ENCODE peak calls at places on chromosomes 5 and 9, in eight cellular contexts. One of them, this sample, is unnamed.

GRCh38 chr5:176637556-176637955 is 7.1 kb downstream of the EIF4E1B start:
- DNase-seq in stimulated activated CD8-positive, alpha-beta memory T cell treated with anti-CD3 and anti-CD28 coated beads, Interleukin-2, amount 100 ng/mL, for 1 hour: no peak
- DNase-seq in fibroblast of lung: no peak
- DNase-seq in amniotic stem cell: no peak
- DNase-seq in RWPE1: no peak
- DNase-seq in ELR: no peak
- DNase-seq in H4: no peak
- DNase-seq in activated CD4-positive, alpha-beta T cell treated with anti-CD3 and anti-CD28 coated beads for 36 hours: no peak
- DNase-seq in this sample: no peak

GRCh38 chr5:15693036-15693728 is 193.2 kb downstream of the FBXL7 start:
- DNase-seq in stimulated activated CD8-positive, alpha-beta memory T cell treated with anti-CD3 and anti-CD28 coated beads, Interleukin-2, amount 100 ng/mL, for 1 hour: no peak
- DNase-seq in fibroblast of lung: no peak
- DNase-seq in amniotic stem cell: no peak
- DNase-seq in RWPE1: no peak
- DNase-seq in ELR: no peak
- DNase-seq in H4: no peak
- DNase-seq in activated CD4-positive, alpha-beta T cell treated with anti-CD3 and anti-CD28 coated beads for 36 hours: no peak
- DNase-seq in this sample: no peak

GRCh38 chr5:175501759-175502158 is 23.4 kb downstream of the SFXN1 start:
- DNase-seq in stimulated activated CD8-positive, alpha-beta memory T cell treated with anti-CD3 and anti-CD28 coated beads, Interleukin-2, amount 100 ng/mL, for 1 hour: no peak
- DNase-seq in fibroblast of lung: no peak
- DNase-seq in amniotic stem cell: no peak
- DNase-seq in RWPE1: no peak
- DNase-seq in ELR: no peak
- DNase-seq in H4: no peak
- DNase-seq in activated CD4-positive, alpha-beta T cell treated with anti-CD3 and anti-CD28 coated beads for 36 hours: no peak
- DNase-seq in this sample: no peak

GRCh38 chr5:116830079-116830478 is 255.5 kb upstream of the SEMA6A start:
- DNase-seq in stimulated activated CD8-positive, alpha-beta memory T cell treated with anti-CD3 and anti-CD28 coated beads, Interleukin-2, amount 100 ng/mL, for 1 hour: no peak
- DNase-seq in fibroblast of lung: no peak
- DNase-seq in amniotic stem cell: no peak
- DNase-seq in RWPE1: no peak
- DNase-seq in ELR: no peak
- DNase-seq in H4: no peak
- DNase-seq in activated CD4-positive, alpha-beta T cell treated with anti-CD3 and anti-CD28 coated beads for 36 hours: no peak
- DNase-seq in this sample: no peak

GRCh38 chr9:3794005-3794404 is 268.2 kb upstream of the RFX3 start:
- DNase-seq in stimulated activated CD8-positive, alpha-beta memory T cell treated with anti-CD3 and anti-CD28 coated beads, Interleukin-2, amount 100 ng/mL, for 1 hour: no peak
- DNase-seq in fibroblast of lung: peak
- DNase-seq in amniotic stem cell: no peak
- DNase-seq in RWPE1: no peak
- DNase-seq in ELR: no peak
- DNase-seq in H4: no peak
- DNase-seq in activated CD4-positive, alpha-beta T cell treated with anti-CD3 and anti-CD28 coated beads for 36 hours: no peak
- DNase-seq in this sample: peak

GRCh38 chr9:80158150-80158549 is 586.4 kb downstream of the TLE4 start:
- DNase-seq in stimulated activated CD8-positive, alpha-beta memory T cell treated with anti-CD3 and anti-CD28 coated beads, Interleukin-2, amount 100 ng/mL, for 1 hour: no peak
- DNase-seq in fibroblast of lung: no peak
- DNase-seq in amniotic stem cell: no peak
- DNase-seq in RWPE1: no peak
- DNase-seq in ELR: no peak
- DNase-seq in H4: no peak
- DNase-seq in activated CD4-positive, alpha-beta T cell treated with anti-CD3 and anti-CD28 coated beads for 36 hours: no peak
- DNase-seq in this sample: no peak

GRCh38 chr5:154523704-154524103 is 45.7 kb upstream of the HAND1 start:
- DNase-seq in stimulated activated CD8-positive, alpha-beta memory T cell treated with anti-CD3 and anti-CD28 coated beads, Interleukin-2, amount 100 ng/mL, for 1 hour: no peak
- DNase-seq in fibroblast of lung: peak
- DNase-seq in amniotic stem cell: no peak
- DNase-seq in RWPE1: peak
- DNase-seq in ELR: no peak
- DNase-seq in H4: peak
- DNase-seq in activated CD4-positive, alpha-beta T cell treated with anti-CD3 and anti-CD28 coated beads for 36 hours: no peak
- DNase-seq in this sample: no peak

GRCh38 chr5:72246239-72246580 is 73.8 kb downstream of the MRPS27 start:
- DNase-seq in stimulated activated CD8-positive, alpha-beta memory T cell treated with anti-CD3 and anti-CD28 coated beads, Interleukin-2, amount 100 ng/mL, for 1 hour: no peak
- DNase-seq in fibroblast of lung: no peak
- DNase-seq in amniotic stem cell: no peak
- DNase-seq in RWPE1: no peak
- DNase-seq in ELR: peak
- DNase-seq in H4: peak
- DNase-seq in activated CD4-positive, alpha-beta T cell treated with anti-CD3 and anti-CD28 coated beads for 36 hours: no peak
- DNase-seq in this sample: no peak

GRCh38 chr9:23842531-23843129 is 16.6 kb upstream of the ELAVL2 start:
- DNase-seq in stimulated activated CD8-positive, alpha-beta memory T cell treated with anti-CD3 and anti-CD28 coated beads, Interleukin-2, amount 100 ng/mL, for 1 hour: no peak
- DNase-seq in fibroblast of lung: no peak
- DNase-seq in amniotic stem cell: no peak
- DNase-seq in RWPE1: no peak
- DNase-seq in ELR: no peak
- DNase-seq in H4: peak
- DNase-seq in activated CD4-positive, alpha-beta T cell treated with anti-CD3 and anti-CD28 coated beads for 36 hours: no peak
- DNase-seq in this sample: peak

GRCh38 chr9:124716795-124717194 is 54.3 kb downstream of the NR6A1 start:
- DNase-seq in stimulated activated CD8-positive, alpha-beta memory T cell treated with anti-CD3 and anti-CD28 coated beads, Interleukin-2, amount 100 ng/mL, for 1 hour: no peak
- DNase-seq in fibroblast of lung: peak
- DNase-seq in amniotic stem cell: no peak
- DNase-seq in RWPE1: peak
- DNase-seq in ELR: peak
- DNase-seq in H4: no peak
- DNase-seq in activated CD4-positive, alpha-beta T cell treated with anti-CD3 and anti-CD28 coated beads for 36 hours: peak
- DNase-seq in this sample: peak

GRCh38 chr9:98210435-98210834 is 18.0 kb upstream of the CORO2A start:
- DNase-seq in stimulated activated CD8-positive, alpha-beta memory T cell treated with anti-CD3 and anti-CD28 coated beads, Interleukin-2, amount 100 ng/mL, for 1 hour: no peak
- DNase-seq in fibroblast of lung: no peak
- DNase-seq in amniotic stem cell: no peak
- DNase-seq in RWPE1: no peak
- DNase-seq in ELR: no peak
- DNase-seq in H4: no peak
- DNase-seq in activated CD4-positive, alpha-beta T cell treated with anti-CD3 and anti-CD28 coated beads for 36 hours: no peak
- DNase-seq in this sample: no peak

GRCh38 chr9:87854563-87854962 is 28.1 kb upstream of the SPATA31E1 start:
- DNase-seq in stimulated activated CD8-positive, alpha-beta memory T cell treated with anti-CD3 and anti-CD28 coated beads, Interleukin-2, amount 100 ng/mL, for 1 hour: no peak
- DNase-seq in fibroblast of lung: no peak
- DNase-seq in amniotic stem cell: no peak
- DNase-seq in RWPE1: no peak
- DNase-seq in ELR: no peak
- DNase-seq in H4: no peak
- DNase-seq in activated CD4-positive, alpha-beta T cell treated with anti-CD3 and anti-CD28 coated beads for 36 hours: no peak
- DNase-seq in this sample: no peak

GRCh38 chr5:172303090-172303995 is 19.8 kb upstream of the UBTD2 start:
- DNase-seq in stimulated activated CD8-positive, alpha-beta memory T cell treated with anti-CD3 and anti-CD28 coated beads, Interleukin-2, amount 100 ng/mL, for 1 hour: no peak
- DNase-seq in fibroblast of lung: peak
- DNase-seq in amniotic stem cell: no peak
- DNase-seq in RWPE1: peak
- DNase-seq in ELR: peak
- DNase-seq in H4: no peak
- DNase-seq in activated CD4-positive, alpha-beta T cell treated with anti-CD3 and anti-CD28 coated beads for 36 hours: no peak
- DNase-seq in this sample: peak

GRCh38 chr5:398475-399295 is 44.3 kb upstream of the EXOC3 start:
- DNase-seq in stimulated activated CD8-positive, alpha-beta memory T cell treated with anti-CD3 and anti-CD28 coated beads, Interleukin-2, amount 100 ng/mL, for 1 hour: no peak
- DNase-seq in fibroblast of lung: no peak
- DNase-seq in amniotic stem cell: no peak
- DNase-seq in RWPE1: no peak
- DNase-seq in ELR: no peak
- DNase-seq in H4: no peak
- DNase-seq in activated CD4-positive, alpha-beta T cell treated with anti-CD3 and anti-CD28 coated beads for 36 hours: peak
- DNase-seq in this sample: no peak

GRCh38 chr9:131469951-131470350 is 32.8 kb upstream of the POMT1 start:
- DNase-seq in stimulated activated CD8-positive, alpha-beta memory T cell treated with anti-CD3 and anti-CD28 coated beads, Interleukin-2, amount 100 ng/mL, for 1 hour: no peak
- DNase-seq in fibroblast of lung: no peak
- DNase-seq in amniotic stem cell: no peak
- DNase-seq in RWPE1: no peak
- DNase-seq in ELR: no peak
- DNase-seq in H4: no peak
- DNase-seq in activated CD4-positive, alpha-beta T cell treated with anti-CD3 and anti-CD28 coated beads for 36 hours: no peak
- DNase-seq in this sample: no peak

GRCh38 chr9:97307091-97307490 is 368 bp upstream of the CCDC180 start:
- DNase-seq in stimulated activated CD8-positive, alpha-beta memory T cell treated with anti-CD3 and anti-CD28 coated beads, Interleukin-2, amount 100 ng/mL, for 1 hour: no peak
- DNase-seq in fibroblast of lung: peak
- DNase-seq in amniotic stem cell: no peak
- DNase-seq in RWPE1: peak
- DNase-seq in ELR: peak
- DNase-seq in H4: no peak
- DNase-seq in activated CD4-positive, alpha-beta T cell treated with anti-CD3 and anti-CD28 coated beads for 36 hours: peak
- DNase-seq in this sample: no peak

GRCh38 chr9:91485006-91485405 is 61.4 kb upstream of the NFIL3 start:
- DNase-seq in stimulated activated CD8-positive, alpha-beta memory T cell treated with anti-CD3 and anti-CD28 coated beads, Interleukin-2, amount 100 ng/mL, for 1 hour: no peak
- DNase-seq in fibroblast of lung: no peak
- DNase-seq in amniotic stem cell: no peak
- DNase-seq in RWPE1: no peak
- DNase-seq in ELR: no peak
- DNase-seq in H4: no peak
- DNase-seq in activated CD4-positive, alpha-beta T cell treated with anti-CD3 and anti-CD28 coated beads for 36 hours: no peak
- DNase-seq in this sample: no peak

GRCh38 chr9:14560194-14560593 is 133.0 kb downstream of the ZDHHC21 start:
- DNase-seq in stimulated activated CD8-positive, alpha-beta memory T cell treated with anti-CD3 and anti-CD28 coated beads, Interleukin-2, amount 100 ng/mL, for 1 hour: no peak
- DNase-seq in fibroblast of lung: no peak
- DNase-seq in amniotic stem cell: no peak
- DNase-seq in RWPE1: no peak
- DNase-seq in ELR: no peak
- DNase-seq in H4: no peak
- DNase-seq in activated CD4-positive, alpha-beta T cell treated with anti-CD3 and anti-CD28 coated beads for 36 hours: peak
- DNase-seq in this sample: no peak

GRCh38 chr9:34442770-34443169 is 15.6 kb downstream of the FAM219A start:
- DNase-seq in stimulated activated CD8-positive, alpha-beta memory T cell treated with anti-CD3 and anti-CD28 coated beads, Interleukin-2, amount 100 ng/mL, for 1 hour: no peak
- DNase-seq in fibroblast of lung: no peak
- DNase-seq in amniotic stem cell: no peak
- DNase-seq in RWPE1: no peak
- DNase-seq in ELR: no peak
- DNase-seq in H4: no peak
- DNase-seq in activated CD4-positive, alpha-beta T cell treated with anti-CD3 and anti-CD28 coated beads for 36 hours: no peak
- DNase-seq in this sample: no peak

GRCh38 chr5:93606384-93606752 is 23.3 kb downstream of the NR2F1 start:
- DNase-seq in stimulated activated CD8-positive, alpha-beta memory T cell treated with anti-CD3 and anti-CD28 coated beads, Interleukin-2, amount 100 ng/mL, for 1 hour: no peak
- DNase-seq in fibroblast of lung: no peak
- DNase-seq in amniotic stem cell: no peak
- DNase-seq in RWPE1: no peak
- DNase-seq in ELR: no peak
- DNase-seq in H4: no peak
- DNase-seq in activated CD4-positive, alpha-beta T cell treated with anti-CD3 and anti-CD28 coated beads for 36 hours: no peak
- DNase-seq in this sample: no peak

GRCh38 chr9:131727184-131727785 is 12.6 kb downstream of the RAPGEF1 start:
- DNase-seq in stimulated activated CD8-positive, alpha-beta memory T cell treated with anti-CD3 and anti-CD28 coated beads, Interleukin-2, amount 100 ng/mL, for 1 hour: no peak
- DNase-seq in fibroblast of lung: peak
- DNase-seq in amniotic stem cell: no peak
- DNase-seq in RWPE1: peak
- DNase-seq in ELR: peak
- DNase-seq in H4: no peak
- DNase-seq in activated CD4-positive, alpha-beta T cell treated with anti-CD3 and anti-CD28 coated beads for 36 hours: peak
- DNase-seq in this sample: no peak

GRCh38 chr5:32708949-32709348 is 2.2 kb upstream of the NPR3 start:
- DNase-seq in stimulated activated CD8-positive, alpha-beta memory T cell treated with anti-CD3 and anti-CD28 coated beads, Interleukin-2, amount 100 ng/mL, for 1 hour: no peak
- DNase-seq in fibroblast of lung: no peak
- DNase-seq in amniotic stem cell: no peak
- DNase-seq in RWPE1: no peak
- DNase-seq in ELR: no peak
- DNase-seq in H4: no peak
- DNase-seq in activated CD4-positive, alpha-beta T cell treated with anti-CD3 and anti-CD28 coated beads for 36 hours: peak
- DNase-seq in this sample: no peak

GRCh38 chr5:134127376-134127861 is 12.9 kb downstream of the TCF7 start:
- DNase-seq in stimulated activated CD8-positive, alpha-beta memory T cell treated with anti-CD3 and anti-CD28 coated beads, Interleukin-2, amount 100 ng/mL, for 1 hour: no peak
- DNase-seq in fibroblast of lung: peak
- DNase-seq in amniotic stem cell: no peak
- DNase-seq in RWPE1: no peak
- DNase-seq in ELR: peak
- DNase-seq in H4: no peak
- DNase-seq in activated CD4-positive, alpha-beta T cell treated with anti-CD3 and anti-CD28 coated beads for 36 hours: peak
- DNase-seq in this sample: no peak

GRCh38 chr5:128036961-128037360 is 46.6 kb upstream of the SLC12A2 start:
- DNase-seq in stimulated activated CD8-positive, alpha-beta memory T cell treated with anti-CD3 and anti-CD28 coated beads, Interleukin-2, amount 100 ng/mL, for 1 hour: no peak
- DNase-seq in fibroblast of lung: no peak
- DNase-seq in amniotic stem cell: no peak
- DNase-seq in RWPE1: peak
- DNase-seq in ELR: no peak
- DNase-seq in H4: no peak
- DNase-seq in activated CD4-positive, alpha-beta T cell treated with anti-CD3 and anti-CD28 coated beads for 36 hours: no peak
- DNase-seq in this sample: peak

GRCh38 chr5:15993334-15993733 is 186.3 kb downstream of the MARCHF11 start:
- DNase-seq in stimulated activated CD8-positive, alpha-beta memory T cell treated with anti-CD3 and anti-CD28 coated beads, Interleukin-2, amount 100 ng/mL, for 1 hour: no peak
- DNase-seq in fibroblast of lung: peak
- DNase-seq in amniotic stem cell: no peak
- DNase-seq in RWPE1: peak
- DNase-seq in ELR: peak
- DNase-seq in H4: no peak
- DNase-seq in activated CD4-positive, alpha-beta T cell treated with anti-CD3 and anti-CD28 coated beads for 36 hours: no peak
- DNase-seq in this sample: peak

GRCh38 chr5:59673438-59674058 is 220.0 kb downstream of the PDE4D start:
- DNase-seq in stimulated activated CD8-positive, alpha-beta memory T cell treated with anti-CD3 and anti-CD28 coated beads, Interleukin-2, amount 100 ng/mL, for 1 hour: no peak
- DNase-seq in fibroblast of lung: peak
- DNase-seq in amniotic stem cell: no peak
- DNase-seq in RWPE1: peak
- DNase-seq in ELR: peak
- DNase-seq in H4: peak
- DNase-seq in activated CD4-positive, alpha-beta T cell treated with anti-CD3 and anti-CD28 coated beads for 36 hours: no peak
- DNase-seq in this sample: peak

GRCh38 chr5:141510850-141511718 is 22.2 kb downstream of the PCDHGC5 start:
- DNase-seq in stimulated activated CD8-positive, alpha-beta memory T cell treated with anti-CD3 and anti-CD28 coated beads, Interleukin-2, amount 100 ng/mL, for 1 hour: no peak
- DNase-seq in fibroblast of lung: no peak
- DNase-seq in amniotic stem cell: no peak
- DNase-seq in RWPE1: no peak
- DNase-seq in ELR: no peak
- DNase-seq in H4: no peak
- DNase-seq in activated CD4-positive, alpha-beta T cell treated with anti-CD3 and anti-CD28 coated beads for 36 hours: no peak
- DNase-seq in this sample: no peak